ENCODE peak calls at places on chromosomes 2 and 18, in nine cellular contexts. R, X, E, V, W, D, J, F and Q are unnamed samples.

GRCh38 chr2:105325389-105325963 is 4.1 kb downstream of the TGFBRAP1 start:
- DNase-seq in V (peak; percentile 56), R (no peak), D (no peak), X (peak; percentile 55), W (no peak), F (no peak), J (peak; percentile 62), E (no peak), Q (no peak)

GRCh38 chr2:48175254-48175653 is 269.0 kb upstream of the FBXO11 start:
- DNase-seq in E (no peak), R (no peak), V (peak; percentile 52), W (no peak), J (peak; percentile 33), F (no peak), D (no peak), X (peak; percentile 64), Q (no peak)

GRCh38 chr18:2963048-2963447 is 49.9 kb downstream of the LPIN2 start:
- DNase-seq in F (peak; percentile 18), V (no peak), D (no peak), J (no peak), X (no peak), R (peak; percentile 58), E (no peak), W (peak; percentile 62), Q (no peak)

GRCh38 chr2:178943745-178944144 is 106.2 kb downstream of the CCDC141 start:
- DNase-seq in R (no peak), V (peak; percentile 12), E (no peak), W (no peak), D (no peak), F (no peak), J (no peak), X (no peak), Q (no peak)

GRCh38 chr18:54983041-54983686 is 23.9 kb upstream of the CCDC68 start:
- DNase-seq in V (peak; percentile 80), E (peak; percentile 77), D (peak; percentile 43), J (peak; percentile 73), W (peak; percentile 40), F (no peak), R (no peak), X (peak; percentile 70), Q (no peak)

GRCh38 chr2:26438526-26438925 is 36.8 kb downstream of the DRC1 start:
- DNase-seq in X (peak; percentile 76), E (peak; percentile 47), D (no peak), F (no peak), R (no peak), V (peak; percentile 90), W (no peak), J (peak; percentile 14), Q (no peak)

GRCh38 chr2:240569523-240569997 is 1.3 kb downstream of the RNPEPL1 start:
- DNase-seq in V (no peak), R (peak; percentile 30), X (no peak), J (no peak), E (no peak), F (no peak), W (no peak), D (no peak), Q (no peak)

GRCh38 chr2:219126555-219126954 is 34.1 kb downstream of the NHEJ1 start:
- DNase-seq in X (no peak), W (no peak), D (no peak), R (no peak), J (no peak), E (no peak), F (no peak), V (no peak), Q (no peak)

GRCh38 chr18:67463829-67464228 is 52.7 kb downstream of the DSEL start:
- DNase-seq in X (no peak), F (no peak), R (no peak), J (no peak), D (no peak), W (no peak), V (peak; percentile 30), E (no peak), Q (no peak)

GRCh38 chr2:109702250-109702985 is 88.3 kb downstream of the SOWAHC start:
- DNase-seq in D (no peak), W (no peak), E (no peak), V (peak; percentile 46), X (no peak), F (no peak), R (no peak), J (no peak), Q (no peak)

GRCh38 chr2:71269511-71270090 is 42.7 kb upstream of the PAIP2B start:
- DNase-seq in D (no peak), W (no peak), F (no peak), J (peak; percentile 81), X (no peak), R (no peak), E (no peak), V (no peak), Q (no peak)

GRCh38 chr2:157302492-157303099 is 23.0 kb downstream of the ERMN start:
- DNase-seq in X (peak; percentile 58), D (peak; percentile 71), V (peak; percentile 56), J (peak; percentile 76), E (peak; percentile 81), W (peak; percentile 55), F (no peak), R (peak; percentile 35), Q (no peak)

GRCh38 chr2:113930448-113930847 is 40.6 kb downstream of the ACTR3 start:
- DNase-seq in R (no peak), W (no peak), E (no peak), V (no peak), X (no peak), D (no peak), J (no peak), F (no peak), Q (no peak)

GRCh38 chr18:74412106-74412880 is 44.8 kb downstream of the DIPK1C start:
- DNase-seq in X (no peak), E (peak; percentile 94), V (no peak), F (no peak), W (no peak), J (no peak), D (no peak), R (no peak), Q (no peak)

GRCh38 chr2:177355874-177356273 is 36.7 kb upstream of the AGPS start:
- DNase-seq in D (no peak), F (no peak), J (no peak), R (no peak), V (peak; percentile 20), W (no peak), E (no peak), X (no peak), Q (no peak)

GRCh38 chr18:42471886-42472285 is 516.9 kb downstream of the PIK3C3 start:
- DNase-seq in F (no peak), D (no peak), J (no peak), W (no peak), E (no peak), V (no peak), R (no peak), X (no peak), Q (no peak)

GRCh38 chr18:38586327-38586726 is 1020.7 kb upstream of the CELF4 start:
- DNase-seq in R (no peak), V (no peak), F (no peak), D (no peak), E (no peak), W (no peak), J (no peak), X (no peak), Q (no peak)

GRCh38 chr2:47225061-47225783 is 70.1 kb upstream of the STPG4 start:
- DNase-seq in R (no peak), J (peak; percentile 100), W (no peak), V (peak; percentile 86), D (peak; percentile 50), E (peak; percentile 56), X (peak; percentile 37), F (no peak), Q (no peak)

GRCh38 chr2:3434005-3434404 is 54.5 kb downstream of the TRAPPC12 start:
- DNase-seq in D (no peak), W (no peak), E (no peak), F (no peak), R (no peak), J (no peak), V (no peak), X (no peak), Q (no peak)

GRCh38 chr2:146624429-146624828 is 1220.4 kb upstream of the ACVR2A start:
- DNase-seq in E (peak; percentile 63), F (no peak), J (no peak), X (no peak), D (no peak), W (no peak), R (no peak), V (no peak), Q (no peak)

GRCh38 chr18:7084766-7085080 is 32.9 kb downstream of the LAMA1 start:
- DNase-seq in D (no peak), X (peak; percentile 68), W (no peak), E (no peak), V (peak; percentile 83), J (peak; percentile 50), F (no peak), R (no peak), Q (no peak)

GRCh38 chr18:78510636-78511035 is 469.0 kb upstream of the SALL3 start:
- DNase-seq in X (no peak), E (peak; percentile 29), W (no peak), R (no peak), J (no peak), F (no peak), V (no peak), D (no peak), Q (no peak)

GRCh38 chr18:49691177-49691608 is 122.1 kb downstream of the ACAA2 start:
- DNase-seq in V (peak; percentile 98), J (peak; percentile 29), R (no peak), W (no peak), F (no peak), X (peak; percentile 83), D (no peak), E (no peak), Q (no peak)

GRCh38 chr2:224586127-224586702 is 1.1 kb upstream of the CUL3 start:
- DNase-seq in W (peak; percentile 29), J (no peak), F (no peak), D (no peak), E (no peak), R (no peak), X (no peak), V (no peak), Q (no peak)

GRCh38 chr2:127024769-127025356 is 82.1 kb downstream of the BIN1 start:
- DNase-seq in R (no peak), D (no peak), E (peak; percentile 89), F (no peak), X (peak; percentile 42), J (no peak), V (peak; percentile 43), W (no peak), Q (no peak)

GRCh38 chr2:106057206-106057605 is 136.9 kb downstream of the UXS1 start:
- DNase-seq in F (peak; percentile 54), D (no peak), E (no peak), R (peak; percentile 53), W (no peak), J (no peak), X (no peak), V (no peak), Q (no peak)

GRCh38 chr2:196967126-196967525 is 40.6 kb upstream of the PGAP1 start:
- DNase-seq in F (no peak), W (no peak), J (peak; percentile 73), R (no peak), E (peak; percentile 78), D (no peak), V (peak; percentile 67), X (peak; percentile 39), Q (no peak)

GRCh38 chr2:39902103-39902502 is 123.0 kb upstream of the THUMPD2 start:
- DNase-seq in W (no peak), V (peak; percentile 84), F (no peak), J (no peak), X (peak; percentile 40), E (no peak), D (no peak), R (no peak), Q (no peak)

GRCh38 chr2:70124983-70125480 is 37.8 kb downstream of the PCBP1 start:
- DNase-seq in F (peak; percentile 47), W (peak; percentile 91), D (peak; percentile 62), R (peak; percentile 67), E (peak; percentile 91), X (peak; percentile 60), V (peak; percentile 46), J (peak; percentile 65), Q (peak; percentile 76)

GRCh38 chr2:99722726-99723125 is 232.9 kb upstream of the REV1 start:
- DNase-seq in F (no peak), R (no peak), D (no peak), W (no peak), V (no peak), J (no peak), E (peak; percentile 64), X (no peak), Q (no peak)

GRCh38 chr2:32228181-32228580 is 36.5 kb downstream of the NLRC4 start:
- DNase-seq in W (no peak), R (no peak), X (no peak), J (no peak), E (no peak), V (no peak), F (no peak), D (no peak), Q (no peak)